ENCODE peak calls at places on chromosome 17, in seven cellular contexts. One of them, this sample, is unnamed.

GRCh38 chr17:38602453-38602852 is 3.3 kb downstream of the SRCIN1 start:
- DNase-seq in T-helper 1 cell: no peak
- DNase-seq in BE2C: no peak
- DNase-seq in stimulated activated naive CD4-positive, alpha-beta T cell: no peak
- DNase-seq in naive thymus-derived CD8-positive, alpha-beta T cell: no peak
- DNase-seq in small intestine: no peak
- DNase-seq in heart right ventricle: no peak
- DNase-seq in this sample: no peak

GRCh38 chr17:39224778-39225307 is 902 bp downstream of the STAC2 start:
- DNase-seq in T-helper 1 cell: no peak
- DNase-seq in BE2C: no peak
- DNase-seq in stimulated activated naive CD4-positive, alpha-beta T cell: no peak
- DNase-seq in naive thymus-derived CD8-positive, alpha-beta T cell: no peak
- DNase-seq in small intestine: no peak
- DNase-seq in heart right ventricle: no peak
- DNase-seq in this sample: no peak

GRCh38 chr17:19273731-19274130 is 36.6 kb downstream of the EPN2 start:
- DNase-seq in T-helper 1 cell: no peak
- DNase-seq in BE2C: no peak
- DNase-seq in stimulated activated naive CD4-positive, alpha-beta T cell: no peak
- DNase-seq in naive thymus-derived CD8-positive, alpha-beta T cell: no peak
- DNase-seq in small intestine: no peak
- DNase-seq in heart right ventricle: no peak
- DNase-seq in this sample: no peak

GRCh38 chr17:43591750-43592562 is 45.8 kb upstream of the ETV4 start:
- DNase-seq in T-helper 1 cell: no peak
- DNase-seq in BE2C: peak
- DNase-seq in stimulated activated naive CD4-positive, alpha-beta T cell: no peak
- DNase-seq in naive thymus-derived CD8-positive, alpha-beta T cell: no peak
- DNase-seq in small intestine: no peak
- DNase-seq in heart right ventricle: peak
- DNase-seq in this sample: peak

GRCh38 chr17:65850486-65850885 is 289.0 kb upstream of the AXIN2 start:
- DNase-seq in T-helper 1 cell: peak
- DNase-seq in BE2C: no peak
- DNase-seq in stimulated activated naive CD4-positive, alpha-beta T cell: no peak
- DNase-seq in naive thymus-derived CD8-positive, alpha-beta T cell: no peak
- DNase-seq in small intestine: no peak
- DNase-seq in heart right ventricle: no peak
- DNase-seq in this sample: no peak

GRCh38 chr17:68019336-68019674 is 16.2 kb upstream of the KPNA2 start:
- DNase-seq in T-helper 1 cell: no peak
- DNase-seq in BE2C: no peak
- DNase-seq in stimulated activated naive CD4-positive, alpha-beta T cell: no peak
- DNase-seq in naive thymus-derived CD8-positive, alpha-beta T cell: peak
- DNase-seq in small intestine: no peak
- DNase-seq in heart right ventricle: no peak
- DNase-seq in this sample: no peak

GRCh38 chr17:83173180-83173996 is 94.0 kb downstream of the METRNL start:
- DNase-seq in T-helper 1 cell: no peak
- DNase-seq in BE2C: peak
- DNase-seq in stimulated activated naive CD4-positive, alpha-beta T cell: no peak
- DNase-seq in naive thymus-derived CD8-positive, alpha-beta T cell: no peak
- DNase-seq in small intestine: no peak
- DNase-seq in heart right ventricle: no peak
- DNase-seq in this sample: no peak

GRCh38 chr17:47820023-47820789 is 1.4 kb downstream of the OSBPL7 start:
- DNase-seq in T-helper 1 cell: no peak
- DNase-seq in BE2C: no peak
- DNase-seq in stimulated activated naive CD4-positive, alpha-beta T cell: no peak
- DNase-seq in naive thymus-derived CD8-positive, alpha-beta T cell: no peak
- DNase-seq in small intestine: peak
- DNase-seq in heart right ventricle: no peak
- DNase-seq in this sample: no peak

GRCh38 chr17:45895304-45895968 is 1.1 kb downstream of the MAPT start:
- DNase-seq in T-helper 1 cell: no peak
- DNase-seq in BE2C: peak
- DNase-seq in stimulated activated naive CD4-positive, alpha-beta T cell: no peak
- DNase-seq in naive thymus-derived CD8-positive, alpha-beta T cell: no peak
- DNase-seq in small intestine: no peak
- DNase-seq in heart right ventricle: no peak
- DNase-seq in this sample: no peak

GRCh38 chr17:46044286-46044928 is 45.4 kb downstream of the STH start:
- DNase-seq in T-helper 1 cell: peak
- DNase-seq in BE2C: peak
- DNase-seq in stimulated activated naive CD4-positive, alpha-beta T cell: peak
- DNase-seq in naive thymus-derived CD8-positive, alpha-beta T cell: peak
- DNase-seq in small intestine: peak
- DNase-seq in heart right ventricle: peak
- DNase-seq in this sample: peak

GRCh38 chr17:63433746-63434591 is 12.1 kb downstream of the CYB561 start:
- DNase-seq in T-helper 1 cell: no peak
- DNase-seq in BE2C: peak
- DNase-seq in stimulated activated naive CD4-positive, alpha-beta T cell: no peak
- DNase-seq in naive thymus-derived CD8-positive, alpha-beta T cell: no peak
- DNase-seq in small intestine: peak
- DNase-seq in heart right ventricle: peak
- DNase-seq in this sample: peak

GRCh38 chr17:6666077-6666521 is 14.5 kb downstream of the C17orf100 start:
- DNase-seq in T-helper 1 cell: peak
- DNase-seq in BE2C: peak
- DNase-seq in stimulated activated naive CD4-positive, alpha-beta T cell: no peak
- DNase-seq in naive thymus-derived CD8-positive, alpha-beta T cell: no peak
- DNase-seq in small intestine: peak
- DNase-seq in heart right ventricle: peak
- DNase-seq in this sample: peak

GRCh38 chr17:70767102-70767701 is 597.9 kb downstream of the KCNJ2 start:
- DNase-seq in T-helper 1 cell: no peak
- DNase-seq in BE2C: peak
- DNase-seq in stimulated activated naive CD4-positive, alpha-beta T cell: no peak
- DNase-seq in naive thymus-derived CD8-positive, alpha-beta T cell: no peak
- DNase-seq in small intestine: peak
- DNase-seq in heart right ventricle: no peak
- DNase-seq in this sample: no peak

GRCh38 chr17:75242461-75243042 is 18.9 kb downstream of the GGA3 start:
- DNase-seq in T-helper 1 cell: peak
- DNase-seq in BE2C: no peak
- DNase-seq in stimulated activated naive CD4-positive, alpha-beta T cell: no peak
- DNase-seq in naive thymus-derived CD8-positive, alpha-beta T cell: peak
- DNase-seq in small intestine: no peak
- DNase-seq in heart right ventricle: no peak
- DNase-seq in this sample: no peak

GRCh38 chr17:75191584-75191983 is 8.8 kb upstream of the SUMO2 start:
- DNase-seq in T-helper 1 cell: no peak
- DNase-seq in BE2C: no peak
- DNase-seq in stimulated activated naive CD4-positive, alpha-beta T cell: no peak
- DNase-seq in naive thymus-derived CD8-positive, alpha-beta T cell: no peak
- DNase-seq in small intestine: no peak
- DNase-seq in heart right ventricle: no peak
- DNase-seq in this sample: no peak

GRCh38 chr17:47087093-47087492 is 102.0 kb downstream of the CDC27 start:
- DNase-seq in T-helper 1 cell: no peak
- DNase-seq in BE2C: no peak
- DNase-seq in stimulated activated naive CD4-positive, alpha-beta T cell: no peak
- DNase-seq in naive thymus-derived CD8-positive, alpha-beta T cell: no peak
- DNase-seq in small intestine: no peak
- DNase-seq in heart right ventricle: no peak
- DNase-seq in this sample: no peak

GRCh38 chr17:81393684-81394376 is 1.4 kb upstream of the BAHCC1 start:
- DNase-seq in T-helper 1 cell: peak
- DNase-seq in BE2C: peak
- DNase-seq in stimulated activated naive CD4-positive, alpha-beta T cell: no peak
- DNase-seq in naive thymus-derived CD8-positive, alpha-beta T cell: no peak
- DNase-seq in small intestine: peak
- DNase-seq in heart right ventricle: peak
- DNase-seq in this sample: peak

GRCh38 chr17:73538445-73538844 is 105.8 kb downstream of the SDK2 start:
- DNase-seq in T-helper 1 cell: no peak
- DNase-seq in BE2C: no peak
- DNase-seq in stimulated activated naive CD4-positive, alpha-beta T cell: no peak
- DNase-seq in naive thymus-derived CD8-positive, alpha-beta T cell: no peak
- DNase-seq in small intestine: no peak
- DNase-seq in heart right ventricle: no peak
- DNase-seq in this sample: no peak

GRCh38 chr17:34161600-34161999 is 93.5 kb upstream of the CCL2 start:
- DNase-seq in T-helper 1 cell: no peak
- DNase-seq in BE2C: no peak
- DNase-seq in stimulated activated naive CD4-positive, alpha-beta T cell: no peak
- DNase-seq in naive thymus-derived CD8-positive, alpha-beta T cell: no peak
- DNase-seq in small intestine: no peak
- DNase-seq in heart right ventricle: no peak
- DNase-seq in this sample: no peak

GRCh38 chr17:17508641-17509591 is 12.7 kb upstream of the RASD1 start:
- DNase-seq in T-helper 1 cell: no peak
- DNase-seq in BE2C: no peak
- DNase-seq in stimulated activated naive CD4-positive, alpha-beta T cell: no peak
- DNase-seq in naive thymus-derived CD8-positive, alpha-beta T cell: no peak
- DNase-seq in small intestine: no peak
- DNase-seq in heart right ventricle: no peak
- DNase-seq in this sample: no peak

This sample was measured in testis.